ENCODE peak calls at places on chromosomes 3 and 15, in four cellular contexts. One of them, this sample, is unnamed.

GRCh38 chr3:146912233-146913015 is 307.3 kb upstream of the PLSCR5 start:
- DNase-seq in AG10803: peak
- DNase-seq in progenitor cell of endocrine pancreas: no peak
- DNase-seq in endothelial cell: no peak
- DNase-seq in this sample: no peak

GRCh38 chr15:60407406-60407805 is 9.6 kb upstream of the ANXA2 start:
- DNase-seq in AG10803: peak
- DNase-seq in progenitor cell of endocrine pancreas: no peak
- DNase-seq in endothelial cell: no peak
- DNase-seq in this sample: no peak

GRCh38 chr3:152175576-152175883 is 93.2 kb upstream of the MBNL1 start:
- DNase-seq in AG10803: peak
- DNase-seq in progenitor cell of endocrine pancreas: no peak
- DNase-seq in endothelial cell: no peak
- DNase-seq in this sample: no peak

GRCh38 chr15:52158084-52158765 is 33.0 kb downstream of the GNB5 start:
- DNase-seq in AG10803: no peak
- DNase-seq in progenitor cell of endocrine pancreas: no peak
- DNase-seq in endothelial cell: no peak
- DNase-seq in this sample: no peak

GRCh38 chr15:48604567-48604966 is 40.9 kb downstream of the FBN1 start:
- DNase-seq in AG10803: peak
- DNase-seq in progenitor cell of endocrine pancreas: no peak
- DNase-seq in endothelial cell: no peak
- DNase-seq in this sample: no peak

GRCh38 chr3:126119008-126119675 is 35.2 kb upstream of the SLC41A3 start:
- DNase-seq in AG10803: no peak
- DNase-seq in progenitor cell of endocrine pancreas: peak
- DNase-seq in endothelial cell: no peak
- DNase-seq in this sample: peak

GRCh38 chr3:127485396-127486170 is 105.0 kb downstream of the TPRA1 start:
- DNase-seq in AG10803: no peak
- DNase-seq in progenitor cell of endocrine pancreas: peak
- DNase-seq in endothelial cell: peak
- DNase-seq in this sample: peak

GRCh38 chr15:90432253-90432652 is 44.2 kb downstream of the IQGAP1 start:
- DNase-seq in AG10803: no peak
- DNase-seq in progenitor cell of endocrine pancreas: no peak
- DNase-seq in endothelial cell: no peak
- DNase-seq in this sample: no peak

GRCh38 chr3:16801223-16801622 is 83.5 kb upstream of the PLCL2 start:
- DNase-seq in AG10803: peak
- DNase-seq in progenitor cell of endocrine pancreas: no peak
- DNase-seq in endothelial cell: no peak
- DNase-seq in this sample: no peak

GRCh38 chr3:55595420-55595819 is 108.3 kb upstream of the WNT5A start:
- DNase-seq in AG10803: no peak
- DNase-seq in progenitor cell of endocrine pancreas: no peak
- DNase-seq in endothelial cell: no peak
- DNase-seq in this sample: no peak

GRCh38 chr3:149603126-149604074 is 54.4 kb downstream of the WWTR1 start:
- DNase-seq in AG10803: peak
- DNase-seq in progenitor cell of endocrine pancreas: no peak
- DNase-seq in endothelial cell: no peak
- DNase-seq in this sample: no peak

GRCh38 chr3:121592856-121593702 is at the start of gene FBXO40:
- DNase-seq in AG10803: no peak
- DNase-seq in progenitor cell of endocrine pancreas: no peak
- DNase-seq in endothelial cell: peak
- DNase-seq in this sample: no peak

GRCh38 chr3:123152656-123153055 is 49.1 kb upstream of the SEC22A start:
- DNase-seq in AG10803: no peak
- DNase-seq in progenitor cell of endocrine pancreas: no peak
- DNase-seq in endothelial cell: no peak
- DNase-seq in this sample: no peak

GRCh38 chr15:80779658-80780415 is 667 bp downstream of the CEMIP start:
- DNase-seq in AG10803: no peak
- DNase-seq in progenitor cell of endocrine pancreas: no peak
- DNase-seq in endothelial cell: peak
- DNase-seq in this sample: no peak
- TF ChIP-seq CTCF in AG10803: no peak
- TF ChIP-seq CTCF in progenitor cell of endocrine pancreas: no peak
- TF ChIP-seq CTCF in endothelial cell: no peak
- TF ChIP-seq CTCF in this sample: no peak

DNA sequence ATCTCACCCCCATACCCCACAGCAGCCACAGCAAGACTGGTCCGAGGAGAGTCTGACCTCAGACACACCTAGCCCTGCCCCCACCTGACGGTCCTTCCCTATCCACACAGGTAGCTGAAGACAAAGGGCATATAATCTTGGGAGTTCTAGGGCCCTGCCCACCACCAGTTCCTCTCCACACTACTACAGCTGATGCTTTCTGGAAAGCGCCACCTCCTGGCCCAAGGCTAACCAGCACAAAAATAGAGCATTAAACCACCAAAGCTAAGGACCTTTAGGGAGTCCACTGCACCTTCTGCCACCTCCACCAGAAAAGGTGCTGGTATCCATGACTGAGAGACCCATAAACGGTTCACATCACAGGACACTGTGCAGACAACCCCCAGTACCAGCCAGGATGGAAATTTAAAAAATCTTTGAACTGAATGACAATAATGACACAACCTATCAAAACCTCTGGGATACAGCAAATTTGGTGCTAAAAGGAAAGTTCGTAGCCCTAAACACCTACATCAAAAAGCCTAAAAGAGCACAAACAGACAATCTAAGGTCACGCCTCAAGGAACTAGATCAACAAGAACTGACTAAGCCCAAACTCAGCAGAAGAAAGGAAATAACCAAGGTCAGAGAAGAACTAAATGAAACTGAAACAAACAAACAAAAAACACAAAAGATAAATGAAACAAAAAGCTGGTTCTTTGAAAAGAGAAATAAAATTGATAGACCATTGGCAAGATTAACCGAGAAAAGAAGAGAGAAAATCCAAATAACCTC is 122.1 kb upstream of the TPRG1 start:
- DNase-seq in AG10803: no peak
- DNase-seq in progenitor cell of endocrine pancreas: no peak
- DNase-seq in endothelial cell: no peak
- DNase-seq in this sample: no peak
- TF ChIP-seq CTCF in AG10803: no peak
- TF ChIP-seq CTCF in progenitor cell of endocrine pancreas: no peak
- TF ChIP-seq CTCF in endothelial cell: peak
- TF ChIP-seq CTCF in this sample: no peak

DNA sequence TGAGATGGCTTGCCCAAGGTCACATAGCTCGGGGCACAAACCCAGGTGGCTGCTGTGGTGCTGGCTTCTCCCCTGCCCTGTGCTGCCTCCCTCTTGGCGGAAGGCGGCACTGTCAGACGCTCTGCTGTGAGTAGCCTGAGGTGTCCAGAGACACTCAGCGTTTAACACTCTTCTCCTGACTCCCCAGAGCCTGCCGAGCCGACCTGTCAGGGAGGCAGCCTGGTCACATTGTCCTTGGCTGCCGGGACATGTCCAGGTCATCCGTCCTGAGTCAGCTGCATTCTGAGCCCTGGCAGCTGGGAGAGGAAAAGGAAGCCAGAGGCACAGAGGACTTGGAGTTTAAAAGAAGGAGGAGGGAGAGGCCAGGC is 4.7 kb downstream of the LMAN1L start:
- DNase-seq in AG10803: peak
- DNase-seq in progenitor cell of endocrine pancreas: no peak
- DNase-seq in endothelial cell: peak
- DNase-seq in this sample: no peak
- TF ChIP-seq CTCF in AG10803: peak
- TF ChIP-seq CTCF in progenitor cell of endocrine pancreas: no peak
- TF ChIP-seq CTCF in endothelial cell: no peak
- TF ChIP-seq CTCF in this sample: no peak

GRCh38 chr3:71926242-71926560 is 141.3 kb upstream of the PROK2 start:
- DNase-seq in AG10803: peak
- DNase-seq in progenitor cell of endocrine pancreas: peak
- DNase-seq in endothelial cell: peak
- DNase-seq in this sample: no peak
- TF ChIP-seq CTCF in AG10803: peak
- TF ChIP-seq CTCF in progenitor cell of endocrine pancreas: peak
- TF ChIP-seq CTCF in endothelial cell: peak
- TF ChIP-seq CTCF in this sample: peak

DNA sequence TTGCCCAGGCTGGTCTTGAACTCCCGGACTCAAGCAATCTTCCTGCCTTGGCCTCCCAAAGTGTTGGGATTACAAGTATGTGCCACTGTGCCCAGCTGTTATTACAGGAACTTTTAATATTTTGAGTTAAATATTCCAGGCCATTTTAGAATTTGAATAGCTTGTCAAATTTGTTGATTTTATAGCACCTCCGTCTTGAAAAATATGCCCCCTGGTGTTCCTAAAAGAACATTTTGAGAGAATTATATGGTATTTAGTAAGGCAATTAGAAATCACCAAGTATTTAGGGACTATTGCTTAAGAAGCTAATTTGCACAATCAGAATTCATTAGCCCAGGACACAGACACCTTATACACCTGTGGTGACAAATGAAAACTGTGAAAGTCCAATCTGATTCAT is 23.7 kb downstream of the PDE8A start:
- DNase-seq in AG10803: no peak
- DNase-seq in progenitor cell of endocrine pancreas: no peak
- DNase-seq in endothelial cell: no peak
- DNase-seq in this sample: no peak
- TF ChIP-seq CTCF in AG10803: peak
- TF ChIP-seq CTCF in progenitor cell of endocrine pancreas: peak
- TF ChIP-seq CTCF in endothelial cell: peak
- TF ChIP-seq CTCF in this sample: peak

DNA sequence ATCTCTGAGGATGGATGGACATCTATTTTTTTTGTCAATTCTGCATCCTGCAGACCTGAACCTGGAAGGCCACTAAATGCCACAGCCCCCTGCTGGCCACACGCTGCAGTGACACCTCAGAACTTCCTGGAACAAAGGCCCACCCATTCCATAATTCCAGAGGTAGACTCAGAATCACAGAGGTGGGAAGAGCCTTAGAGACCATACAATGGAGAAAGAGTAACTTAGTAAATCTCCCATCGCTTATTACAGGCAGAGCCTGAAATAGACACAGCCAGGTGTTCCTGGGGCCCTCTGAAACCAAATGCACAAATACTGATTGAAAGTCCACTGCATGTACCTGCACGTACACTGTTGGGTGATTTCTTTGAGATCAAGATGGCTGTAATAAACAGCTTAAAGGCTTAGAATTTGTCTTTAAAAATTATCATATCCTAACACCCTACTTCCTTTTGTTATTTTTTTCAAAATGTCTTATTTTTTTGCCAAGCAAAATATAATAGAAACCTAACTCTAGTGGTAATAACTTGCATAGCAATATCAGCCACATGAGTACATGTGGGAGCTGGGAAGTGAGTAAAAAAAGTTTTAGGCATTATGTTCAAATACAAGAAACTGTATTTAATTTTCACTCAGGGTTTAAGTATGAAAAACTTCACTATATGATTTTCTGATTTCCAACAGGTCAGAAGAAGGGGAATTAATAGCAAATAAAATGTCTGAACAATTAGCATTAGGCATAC is 62.7 kb downstream of the EOMES start:
- DNase-seq in AG10803: peak
- DNase-seq in progenitor cell of endocrine pancreas: peak
- DNase-seq in endothelial cell: peak
- DNase-seq in this sample: no peak
- TF ChIP-seq CTCF in AG10803: peak
- TF ChIP-seq CTCF in progenitor cell of endocrine pancreas: peak
- TF ChIP-seq CTCF in endothelial cell: peak
- TF ChIP-seq CTCF in this sample: peak

GRCh38 chr3:179272385-179272784 is 21.5 kb upstream of the KCNMB3 start:
- DNase-seq in AG10803: no peak
- DNase-seq in progenitor cell of endocrine pancreas: no peak
- DNase-seq in endothelial cell: peak
- DNase-seq in this sample: no peak
- TF ChIP-seq CTCF in AG10803: peak
- TF ChIP-seq CTCF in progenitor cell of endocrine pancreas: no peak
- TF ChIP-seq CTCF in endothelial cell: no peak
- TF ChIP-seq CTCF in this sample: no peak

DNA sequence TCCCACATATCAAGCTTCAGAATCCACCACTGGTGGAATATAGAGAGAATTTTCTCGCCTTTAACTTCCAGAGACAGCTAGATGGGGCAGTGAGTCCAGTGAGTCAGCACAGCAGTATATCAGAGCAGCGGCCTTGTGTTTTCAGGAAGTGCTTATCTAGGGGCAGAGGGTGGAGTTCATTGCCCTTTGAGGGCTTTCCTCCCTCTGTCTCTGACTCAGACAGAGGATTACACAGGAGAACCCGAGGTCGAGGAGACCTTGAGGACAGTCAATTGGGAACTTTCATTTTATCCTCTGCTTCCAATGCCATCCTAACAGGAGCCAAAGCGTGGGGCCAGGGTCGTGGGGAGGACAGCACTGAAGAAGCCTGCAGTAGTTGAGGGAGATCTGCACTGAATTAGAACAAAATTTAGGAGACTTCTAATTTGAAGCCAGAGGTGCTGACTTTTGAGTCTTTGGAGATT is 109.6 kb upstream of the UMPS start:
- DNase-seq in AG10803: peak
- DNase-seq in progenitor cell of endocrine pancreas: no peak
- DNase-seq in endothelial cell: peak
- DNase-seq in this sample: no peak
- TF ChIP-seq CTCF in AG10803: no peak
- TF ChIP-seq CTCF in progenitor cell of endocrine pancreas: no peak
- TF ChIP-seq CTCF in endothelial cell: no peak
- TF ChIP-seq CTCF in this sample: no peak

DNA sequence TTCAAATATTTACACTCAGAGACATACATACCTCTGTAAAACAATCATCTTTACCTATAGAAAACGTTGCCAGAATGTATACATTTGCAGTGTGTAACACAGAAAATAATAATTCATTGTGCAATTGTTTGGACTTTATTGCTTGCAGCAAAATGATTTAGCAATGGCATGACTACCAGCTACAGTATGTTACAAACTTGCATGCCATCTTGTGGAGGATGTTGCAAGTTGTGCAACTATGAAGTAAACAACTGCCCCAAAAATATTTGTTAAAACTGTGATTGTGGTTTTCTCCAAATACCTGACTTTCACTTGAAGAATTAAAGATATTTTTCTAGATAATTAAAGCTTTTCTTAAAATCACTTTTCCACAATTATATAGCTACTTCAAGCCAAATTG is 27.1 kb upstream of the C3orf49 start:
- DNase-seq in AG10803: peak
- DNase-seq in progenitor cell of endocrine pancreas: no peak
- DNase-seq in endothelial cell: no peak
- DNase-seq in this sample: no peak
- TF ChIP-seq CTCF in AG10803: peak
- TF ChIP-seq CTCF in progenitor cell of endocrine pancreas: peak
- TF ChIP-seq CTCF in endothelial cell: no peak
- TF ChIP-seq CTCF in this sample: no peak